ENCODE peak calls at places on chromosomes 5 and 9, in four cellular contexts. O, A, P and M are unnamed samples.
A peak's percentile ranks its signal among the peaks of the same experiment; 100 is the strongest.

GRCh38 chr9:70229026-70229425 is 29.8 kb upstream of the SMC5 start:
- DNase-seq in A (no peak), O (no peak), P (peak; percentile 13), M (no peak)

GRCh38 chr5:65262590-65263189 is 219.0 kb downstream of the ADAMTS6 start:
- DNase-seq in O (no peak), A (no peak), P (peak; percentile 93), M (peak; percentile 54)

GRCh38 chr9:133023117-133023890 is 7.5 kb upstream of the GTF3C5 start:
- DNase-seq in O (no peak), A (peak; percentile 67), P (no peak), M (no peak)

GRCh38 chr9:136312436-136312835 is 8.5 kb upstream of the CCDC187 start:
- DNase-seq in O (peak; percentile 48), P (peak; percentile 23), A (peak; percentile 31), M (no peak)

GRCh38 chr5:80503641-80504040 is 15.7 kb downstream of the FAM151B start:
- DNase-seq in O (no peak), A (no peak), P (no peak), M (no peak)

GRCh38 chr9:4921449-4921848 is 63.6 kb upstream of the JAK2 start:
- DNase-seq in O (no peak), A (no peak), P (no peak), M (no peak)

GRCh38 chr9:89593776-89594427 is 10.9 kb upstream of the GADD45G start:
- DNase-seq in P (peak; percentile 13), A (peak; percentile 69), O (peak; percentile 79), M (no peak)

GRCh38 chr9:97525451-97525850 is 24.0 kb downstream of the TMOD1 start:
- DNase-seq in O (no peak), P (no peak), A (no peak), M (peak; percentile 84)

GRCh38 chr9:127974002-127974768 is 6.6 kb downstream of the EEIG1 start:
- DNase-seq in P (no peak), A (no peak), O (no peak), M (no peak)

GRCh38 chr5:138464018-138464387 is 1.3 kb upstream of the EGR1 start:
- DNase-seq in A (peak; percentile 97), O (peak; percentile 95), P (peak; percentile 96), M (peak; percentile 90)

GRCh38 chr9:77399964-77400363 is 222.6 kb downstream of the VPS13A start:
- DNase-seq in O (no peak), A (no peak), P (no peak), M (no peak)

GRCh38 chr9:133787749-133788015 is 49.5 kb upstream of the SARDH start:
- DNase-seq in A (peak; percentile 77), P (peak; percentile 36), O (no peak), M (no peak)

GRCh38 chr9:91424403-91425176 is 958 bp upstream of the NFIL3 start:
- DNase-seq in A (peak; percentile 87), P (peak; percentile 79), O (peak; percentile 48), M (peak; percentile 74)

GRCh38 chr9:35518212-35518917 is 28.5 kb downstream of the RUSC2 start:
- DNase-seq in P (peak; percentile 88), A (no peak), O (peak; percentile 33), M (no peak)

GRCh38 chr9:134335095-134335489 is 8.8 kb downstream of the RXRA start:
- DNase-seq in P (no peak), A (no peak), O (no peak), M (no peak)

GRCh38 chr5:174159327-174160247 is 114.1 kb downstream of the NSG2 start:
- DNase-seq in A (no peak), O (no peak), P (peak; percentile 10), M (no peak)

GRCh38 chr9:31393240-31393639 is 991.2 kb upstream of the ACO1 start:
- DNase-seq in O (no peak), P (no peak), A (no peak), M (no peak)

GRCh38 chr9:106883626-106884190 is 20.7 kb downstream of the ZNF462 start:
- DNase-seq in P (peak; percentile 34), O (no peak), A (no peak), M (no peak)

GRCh38 chr5:58044166-58044565 is 415.7 kb downstream of the PLK2 start:
- DNase-seq in O (no peak), A (no peak), P (no peak), M (no peak)

GRCh38 chr5:58042933-58043606 is 416.8 kb downstream of the PLK2 start:
- DNase-seq in O (no peak), A (peak; percentile 11), P (no peak), M (no peak)

GRCh38 chr5:58048954-58049353 is 410.9 kb downstream of the PLK2 start:
- DNase-seq in O (no peak), P (no peak), A (no peak), M (no peak)

GRCh38 chr5:58043607-58043945 is 416.3 kb downstream of the PLK2 start:
- DNase-seq in O (no peak), A (no peak), P (no peak), M (no peak)

DNA sequence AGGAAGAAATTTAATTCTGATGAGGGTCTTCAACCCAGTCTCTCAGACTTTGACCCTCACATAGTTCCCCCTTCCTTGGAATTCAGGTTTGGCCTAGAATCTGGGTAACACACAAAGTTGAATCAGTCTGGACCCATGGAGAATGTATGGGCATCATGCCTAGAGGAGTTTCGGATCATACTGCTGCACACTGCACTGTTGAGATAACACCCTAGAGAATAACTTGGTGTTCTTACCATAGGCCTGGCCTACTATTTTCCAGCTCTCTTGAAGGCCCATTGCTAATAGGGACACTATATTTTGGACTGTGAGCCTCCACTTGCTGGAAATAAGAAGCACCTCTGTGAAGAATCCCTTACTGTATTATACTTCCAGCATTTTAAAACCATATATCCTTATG is 413.5 kb downstream of the PLK2 start:
- DNase-seq in A (no peak), P (no peak), O (no peak), M (no peak)
- TF ChIP-seq CTCF in A (no peak), P (no peak), O (no peak), M (no peak)

GRCh38 chr5:163269624-163270023 is 167.8 kb upstream of the CCNG1 start:
- DNase-seq in A (no peak), O (no peak), P (peak; percentile 44), M (no peak)
- TF ChIP-seq CTCF in A (no peak), O (no peak), P (peak; percentile 18), M (no peak)

DNA sequence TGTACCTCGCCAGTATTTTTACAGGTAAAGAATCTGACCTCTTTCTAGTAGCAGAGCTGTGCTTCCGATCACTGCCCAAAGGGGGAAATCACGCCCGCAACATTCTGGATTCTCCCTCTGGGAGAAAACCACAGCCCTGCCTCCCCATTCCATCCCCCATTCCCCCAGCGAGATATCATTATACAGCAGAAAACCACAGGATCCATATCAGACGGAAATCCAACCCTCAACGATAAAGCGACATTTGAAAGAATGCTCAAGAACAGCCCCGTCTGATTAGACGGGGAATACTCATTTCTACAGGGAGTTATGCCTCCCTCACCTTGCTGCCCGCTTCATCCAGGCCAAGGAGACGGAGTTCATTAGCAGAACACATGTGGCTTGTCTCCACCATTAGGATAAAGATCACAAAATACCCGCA is 172.8 kb downstream of the COL23A1 start:
- DNase-seq in A (no peak), P (no peak), O (no peak), M (no peak)
- TF ChIP-seq CTCF in A (no peak), P (no peak), O (no peak), M (no peak)

DNA sequence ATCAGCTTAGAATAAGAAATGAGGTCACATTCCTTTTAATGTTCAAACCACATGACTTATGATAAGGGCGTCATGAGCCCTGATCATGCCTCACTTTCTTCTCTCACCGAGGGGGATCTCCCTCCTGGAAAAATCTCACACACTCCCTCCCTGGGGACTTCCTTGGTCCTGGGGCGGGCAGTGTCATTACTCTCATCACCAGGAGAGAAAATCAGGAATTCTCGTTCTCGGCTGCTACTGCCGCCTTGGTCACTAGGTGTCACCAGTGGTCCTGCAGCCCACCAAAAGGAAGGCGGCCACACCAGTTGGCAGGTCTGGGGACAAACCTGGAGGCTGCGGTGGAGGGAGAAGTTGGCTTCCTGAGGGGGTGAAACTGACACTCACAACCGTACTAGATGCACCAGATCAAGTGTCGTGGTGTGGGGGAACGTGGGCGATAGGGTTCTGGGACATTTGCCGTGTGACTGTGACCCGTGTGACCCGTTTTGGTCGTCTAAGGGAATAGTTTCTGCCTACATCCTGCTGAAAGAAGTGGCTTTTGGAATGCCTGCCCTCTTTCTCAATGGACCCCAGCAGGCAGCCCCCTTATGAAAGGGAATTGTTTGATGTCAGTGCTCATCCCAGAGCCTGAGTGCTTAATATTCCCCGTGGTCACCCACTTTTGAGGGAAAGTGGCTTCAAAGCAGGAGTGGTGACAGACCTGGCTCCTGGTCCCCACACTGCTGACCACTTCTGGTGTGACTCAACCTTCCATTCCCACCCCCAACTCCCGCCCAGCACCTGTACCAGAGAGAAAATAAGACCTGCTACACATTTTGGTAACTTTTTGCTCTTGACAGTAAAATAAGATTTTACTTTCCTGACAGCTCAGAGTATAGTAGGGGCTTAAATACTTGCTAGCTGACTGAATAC is 63.2 kb downstream of the ACER2 start:
- DNase-seq in A (peak; percentile 51), P (peak; percentile 37), O (peak; percentile 77), M (no peak)
- TF ChIP-seq CTCF in A (peak; percentile 55), P (peak; percentile 86), O (peak; percentile 64), M (peak; percentile 70)

GRCh38 chr5:78648359-78649219 is at the start of gene LHFPL2:
- DNase-seq in P (peak; percentile 73), A (peak; percentile 76), O (peak; percentile 71), M (no peak)

GRCh38 chr5:78649816-78650561 is 1.4 kb upstream of the LHFPL2 start:
- DNase-seq in P (peak; percentile 84), O (no peak), A (no peak), M (no peak)

GRCh38 chr5:78647411-78647818 is 1.2 kb downstream of the LHFPL2 start:
- DNase-seq in O (peak; percentile 13), P (peak; percentile 59), A (peak; percentile 59), M (no peak)

GRCh38 chr5:78649220-78649700 is 688 bp upstream of the LHFPL2 start:
- DNase-seq in O (no peak), P (no peak), A (no peak), M (no peak)

DNA sequence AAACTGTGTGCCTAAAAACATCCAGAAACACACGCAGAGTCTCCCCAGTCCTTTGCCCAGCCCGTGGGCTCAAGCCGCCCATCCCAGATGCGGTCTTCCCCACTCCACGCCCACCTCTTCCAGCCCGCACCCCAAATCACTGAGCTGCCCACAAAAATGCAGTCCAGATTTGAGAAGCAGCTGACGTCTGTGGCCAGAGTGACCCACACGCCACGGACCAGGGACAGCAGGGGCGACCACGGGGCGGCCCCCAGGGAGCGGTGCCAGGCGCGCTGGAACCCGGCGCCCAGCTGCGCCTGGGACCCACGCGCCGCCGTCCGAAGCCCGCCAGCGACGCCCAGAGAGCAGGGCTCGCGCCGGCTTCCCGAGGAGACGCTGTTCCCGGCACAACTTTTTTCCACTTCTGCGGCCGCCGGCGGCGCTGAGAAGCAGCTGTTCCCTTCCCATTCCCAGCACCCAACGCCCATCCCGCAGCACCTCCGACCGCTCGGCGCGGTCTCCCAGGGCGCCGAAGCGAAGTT is 674 bp downstream of the LHFPL2 start:
- DNase-seq in O (peak; percentile 59), P (peak; percentile 58), A (peak; percentile 62), M (no peak)
- TF ChIP-seq CTCF in O (no peak), P (no peak), A (no peak), M (peak; percentile 17)

GRCh38 chr9:113508111-113508749 is 44.7 kb downstream of the RGS3 start:
- DNase-seq in A (peak; percentile 87), O (no peak), P (no peak), M (peak; percentile 20)
- TF ChIP-seq CTCF in A (peak; percentile 43), O (peak; percentile 31), P (peak; percentile 7), M (peak; percentile 12)

GRCh38 chr5:94025788-94026473 is 284.5 kb upstream of the POU5F2 start:
- DNase-seq in O (no peak), A (no peak), P (no peak), M (no peak)
- TF ChIP-seq CTCF in O (no peak), A (no peak), P (no peak), M (no peak)